ENCODE peak calls at places on chromosomes 3 and 15, in eight cellular contexts. S, E, K, C, U, V, R and I are unnamed samples.
A peak's percentile ranks its signal among the peaks of the same experiment; 100 is the strongest.

GRCh38 chr3:139894638-139894989 is 40.4 kb upstream of the CLSTN2 start:
- DNase-seq in S (no peak), R (no peak), V (no peak), C (no peak), K (no peak), E (no peak), U (peak; percentile 53), I (no peak)

GRCh38 chr3:64539451-64540196 is 148.2 kb downstream of the ADAMTS9 start:
- DNase-seq in V (no peak), C (peak; percentile 57), U (peak; percentile 77), E (peak; percentile 97), R (no peak), S (peak; percentile 85), K (peak; percentile 50), I (no peak)

GRCh38 chr15:51367322-51367976 is 26.0 kb downstream of the GLDN start:
- DNase-seq in C (no peak), U (no peak), R (no peak), K (peak; percentile 13), V (no peak), S (peak; percentile 54), E (no peak), I (peak; percentile 3)

GRCh38 chr3:112894258-112894657 is 47.6 kb upstream of the CD200R1L start:
- DNase-seq in E (peak; percentile 2), K (peak; percentile 23), R (peak; percentile 0), V (peak; percentile 83), C (no peak), U (no peak), S (no peak), I (no peak)

GRCh38 chr3:136730595-136731273 is 21.4 kb downstream of the STAG1 start:
- DNase-seq in K (no peak), S (no peak), E (no peak), V (no peak), C (no peak), U (no peak), R (no peak), I (no peak)

GRCh38 chr15:89633585-89633984 is 21.7 kb downstream of the KIF7 start:
- DNase-seq in K (no peak), U (no peak), R (no peak), E (no peak), S (no peak), V (peak; percentile 37), C (no peak), I (no peak)

GRCh38 chr15:71044006-71044405 is 71.3 kb upstream of the THSD4 start:
- DNase-seq in K (peak; percentile 75), R (no peak), V (no peak), U (no peak), S (peak; percentile 50), E (peak; percentile 64), C (no peak), I (no peak)

GRCh38 chr15:31266712-31267111 is 59.9 kb upstream of the KLF13 start:
- DNase-seq in R (no peak), U (no peak), V (peak; percentile 38), K (no peak), S (no peak), E (no peak), C (peak; percentile 19), I (no peak)

GRCh38 chr3:107201146-107201545 is 176.1 kb upstream of the CCDC54 start:
- DNase-seq in S (no peak), R (no peak), V (no peak), K (no peak), U (no peak), E (no peak), C (no peak), I (no peak)

GRCh38 chr3:14438262-14438661 is 35.9 kb downstream of the SLC6A6 start:
- DNase-seq in U (no peak), C (no peak), V (no peak), S (no peak), K (no peak), E (no peak), R (no peak), I (no peak)

GRCh38 chr3:23601020-23601822 is 204.5 kb upstream of the UBE2E1 start:
- DNase-seq in C (no peak), S (peak; percentile 31), U (no peak), K (peak; percentile 41), E (peak; percentile 51), V (no peak), R (no peak), I (no peak)

GRCh38 chr15:65087873-65088642 is 11.5 kb downstream of the KBTBD13 start:
- DNase-seq in C (peak; percentile 91), R (no peak), V (no peak), E (peak; percentile 56), U (peak; percentile 88), K (no peak), S (no peak), I (no peak)

GRCh38 chr3:39207361-39208192 is 15.2 kb upstream of the XIRP1 start:
- DNase-seq in K (no peak), V (no peak), U (no peak), C (no peak), S (no peak), E (no peak), R (no peak), I (no peak)

GRCh38 chr15:81723758-81724157 is 322.1 kb downstream of the MEX3B start:
- DNase-seq in R (no peak), U (peak; percentile 15), C (peak; percentile 21), S (no peak), K (no peak), V (no peak), E (no peak), I (no peak)

GRCh38 chr3:33030802-33031201 is 66.1 kb downstream of the GLB1 start:
- DNase-seq in R (no peak), C (no peak), U (no peak), V (no peak), S (no peak), K (no peak), E (no peak), I (no peak)
- TF ChIP-seq CTCF in R (peak; percentile 32), C (no peak), U (no peak), V (peak; percentile 54), S (no peak), K (no peak), E (no peak), I (no peak)

GRCh38 chr3:51683566-51683965 is 12.5 kb downstream of the TEX264 start:
- DNase-seq in K (no peak), R (no peak), V (no peak), U (no peak), C (no peak), S (no peak), E (no peak), I (no peak)

GRCh38 chr3:51686512-51687215 is 15.6 kb downstream of the TEX264 start:
- DNase-seq in R (no peak), K (peak; percentile 15), U (no peak), E (no peak), S (peak; percentile 66), V (no peak), C (peak; percentile 38), I (no peak)

GRCh38 chr3:51687472-51688205 is 16.6 kb downstream of the TEX264 start:
- DNase-seq in R (no peak), C (no peak), V (no peak), K (no peak), S (peak; percentile 26), U (no peak), E (no peak), I (no peak)

GRCh38 chr3:51686056-51686455 is 15.0 kb downstream of the TEX264 start:
- DNase-seq in V (no peak), C (no peak), U (no peak), R (no peak), K (no peak), E (no peak), S (no peak), I (no peak)

GRCh38 chr3:51684971-51685751 is 14.1 kb downstream of the TEX264 start:
- DNase-seq in K (no peak), S (no peak), U (no peak), C (no peak), R (no peak), E (no peak), V (no peak), I (no peak)
- H3K4me3 ChIP-seq in K (no peak overlapping the region), S (no peak overlapping the region), U (no peak overlapping the region), C (no peak overlapping the region), R (no peak overlapping the region), E (no peak overlapping the region), V (no peak overlapping the region), I (no peak overlapping the region)

DNA sequence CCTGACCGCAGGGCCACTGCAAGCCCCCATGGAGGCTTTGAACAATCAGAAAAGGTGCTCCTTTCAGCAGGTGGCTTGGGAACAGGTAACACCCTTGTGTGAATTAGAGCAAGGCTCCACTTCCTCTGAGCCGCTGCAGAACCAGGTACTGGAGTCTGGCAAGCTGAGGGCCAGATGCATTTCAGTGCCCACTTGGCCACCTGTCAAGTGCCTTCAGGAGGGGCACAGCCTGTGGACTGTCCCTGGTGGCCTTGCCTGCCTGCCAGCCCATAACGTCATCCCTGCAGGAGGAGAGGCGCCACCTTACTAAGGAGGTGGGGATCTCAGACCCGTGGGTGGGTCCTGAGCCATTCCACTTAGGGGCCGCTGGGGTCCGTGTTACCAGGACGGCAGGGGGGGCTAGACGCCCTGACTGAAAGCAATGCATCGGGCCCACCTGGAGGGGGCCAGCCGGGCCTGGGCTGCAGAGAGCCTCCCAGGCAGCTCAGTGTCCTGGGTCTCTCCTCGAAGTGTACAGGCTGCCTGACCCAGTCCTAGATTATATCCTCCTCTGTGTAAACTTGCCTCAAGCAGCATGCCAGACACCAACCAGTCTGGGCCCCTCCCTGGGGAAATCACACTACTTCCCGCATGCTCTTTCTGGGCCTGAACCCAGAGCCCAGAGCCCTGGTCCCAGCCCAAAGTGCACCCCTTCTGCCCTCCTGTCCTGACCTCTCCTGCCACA is 16.1 kb downstream of the SPTBN5 start:
- DNase-seq in E (no peak), U (no peak), S (no peak), R (no peak), C (no peak), V (no peak), K (no peak), I (no peak)
- TF ChIP-seq CTCF in E (no peak), U (no peak), S (no peak), R (no peak), C (no peak), V (peak; percentile 53), K (no peak), I (no peak)

GRCh38 chr3:50259432-50260026 is 9.4 kb upstream of the SEMA3B start:
- DNase-seq in S (no peak), E (no peak), K (no peak), C (no peak), U (no peak), R (no peak), V (no peak), I (no peak)
- H3K4me3 ChIP-seq in S (no peak overlapping the region), E (no peak overlapping the region), K (peak overlapping the region; percentile 34), C (peak overlapping the region; percentile 67), U (peak overlapping the region; percentile 48), R (peak overlapping the region; percentile 25), V (no peak overlapping the region), I (no peak overlapping the region)